ENCODE peak calls at places on chromosomes 6 and 20, in four cellular contexts. I, F, M and O are unnamed samples.

GRCh38 chr6:3744211-3744900 is 7.2 kb downstream of the PXDC1 start:
- DNase-seq in F (no peak), I (no peak), M (no peak), O (no peak)

GRCh38 chr6:89615882-89616281 is 22.7 kb downstream of the LYRM2 start:
- DNase-seq in F (no peak), M (no peak), I (no peak), O (no peak)

GRCh38 chr20:20083796-20084195 is 31.5 kb downstream of the CFAP61 start:
- DNase-seq in I (peak; percentile 19), M (no peak), F (no peak), O (no peak)

GRCh38 chr6:139330841-139331500 is 39.2 kb upstream of the TXLNB start:
- DNase-seq in F (no peak), I (no peak), M (no peak), O (no peak)

GRCh38 chr20:40863337-40863919 is 165.2 kb upstream of the TOP1 start:
- DNase-seq in M (no peak), F (no peak), I (no peak), O (no peak)

GRCh38 chr6:47407295-47408281 is 70.0 kb upstream of the CD2AP start:
- DNase-seq in I (no peak), F (no peak), M (no peak), O (no peak)

GRCh38 chr6:52231411-52232127 is 12.7 kb downstream of the IL17F start:
- DNase-seq in F (no peak), I (no peak), M (no peak), O (no peak)

GRCh38 chr6:155528982-155529453 is 73.4 kb upstream of the NOX3 start:
- DNase-seq in M (no peak), I (no peak), F (no peak), O (no peak)

GRCh38 chr20:36862857-36863668 is 12.9 kb upstream of the TLDC2 start:
- DNase-seq in F (no peak), M (peak; percentile 72), I (no peak), O (no peak)

GRCh38 chr6:53299331-53299835 is 49.4 kb downstream of the ELOVL5 start:
- DNase-seq in I (no peak), F (no peak), M (no peak), O (no peak)

GRCh38 chr20:61263084-61263695 is 11.1 kb downstream of the CDH4 start:
- DNase-seq in M (peak; percentile 66), I (no peak), F (peak; percentile 47), O (no peak)

GRCh38 chr6:12844284-12845223 is 128.0 kb downstream of the PHACTR1 start:
- DNase-seq in I (peak; percentile 10), M (no peak), F (no peak), O (no peak)

GRCh38 chr6:38587766-38588362 is 51.9 kb downstream of the BTBD9 start:
- DNase-seq in I (no peak), M (no peak), F (no peak), O (no peak)

GRCh38 chr6:142009647-142010046 is 123.1 kb upstream of the GJE1 start:
- DNase-seq in F (no peak), M (no peak), I (peak; percentile 98), O (no peak)

GRCh38 chr6:129055796-129056195 is 172.9 kb downstream of the LAMA2 start:
- DNase-seq in F (no peak), I (no peak), M (no peak), O (no peak)

GRCh38 chr20:58228484-58229197 is at the start of gene ANKRD60:
- DNase-seq in M (peak; percentile 61), I (no peak), F (peak; percentile 23), O (no peak)

GRCh38 chr6:16721977-16722376 is 39.3 kb downstream of the ATXN1 start:
- DNase-seq in I (no peak), M (no peak), F (no peak), O (no peak)

GRCh38 chr20:3461911-3462677 is 8.7 kb upstream of the ATRN start:
- DNase-seq in F (no peak), M (no peak), I (no peak), O (no peak)

GRCh38 chr6:95866732-95867131 is 149.0 kb upstream of the FUT9 start:
- DNase-seq in M (no peak), I (peak; percentile 18), F (peak; percentile 64), O (no peak)

GRCh38 chr20:18679020-18679419 is 91.2 kb downstream of the DTD1 start:
- DNase-seq in F (no peak), I (no peak), M (no peak), O (no peak)

GRCh38 chr6:161095916-161096315 is 104.3 kb downstream of the MAP3K4 start:
- DNase-seq in I (no peak), M (no peak), F (no peak), O (no peak)

GRCh38 chr6:13452346-13453171 is 34.8 kb downstream of the GFOD1 start:
- DNase-seq in M (no peak), I (no peak), F (no peak), O (no peak)

GRCh38 chr20:19784511-19785172 is 26.6 kb downstream of the RIN2 start:
- DNase-seq in I (peak; percentile 77), F (peak; percentile 72), M (no peak), O (peak; percentile 53)

GRCh38 chr6:159460476-159460875 is 232.6 kb downstream of the SOD2 start:
- DNase-seq in I (no peak), M (no peak), F (no peak), O (no peak)

GRCh38 chr6:25640871-25641270 is 11.1 kb upstream of the SCGN start:
- DNase-seq in M (no peak), I (no peak), F (no peak), O (no peak)

GRCh38 chr20:10754809-10755208 is 81.0 kb upstream of the JAG1 start:
- DNase-seq in M (no peak), I (no peak), F (no peak), O (no peak)

GRCh38 chr20:61885759-61886715 is 179.6 kb downstream of the TAF4 start:
- DNase-seq in I (no peak), M (no peak), F (no peak), O (no peak)

GRCh38 chr6:147534116-147534865 is 25.8 kb downstream of the SAMD5 start:
- DNase-seq in F (no peak), I (no peak), M (no peak), O (no peak)

GRCh38 chr6:44788387-44788981 is 401.0 kb downstream of the CDC5L start:
- DNase-seq in I (no peak), F (no peak), M (no peak), O (no peak)

GRCh38 chr6:46366190-46366900 is 124.9 kb downstream of the RCAN2 start:
- DNase-seq in F (no peak), M (no peak), I (no peak), O (no peak)

GRCh38 chr6:56864171-56864616 is 90.7 kb upstream of the BEND6 start:
- DNase-seq in F (no peak), M (no peak), I (no peak), O (no peak)

GRCh38 chr6:56868687-56869086 is 86.2 kb upstream of the BEND6 start:
- DNase-seq in F (no peak), M (no peak), I (no peak), O (no peak)

GRCh38 chr6:56869346-56869745 is 85.6 kb upstream of the BEND6 start:
- DNase-seq in M (no peak), F (no peak), I (no peak), O (no peak)

GRCh38 chr6:56865081-56865875 is 89.6 kb upstream of the BEND6 start:
- DNase-seq in F (no peak), I (no peak), M (no peak), O (no peak)

GRCh38 chr6:56866917-56867522 is 87.9 kb upstream of the BEND6 start:
- DNase-seq in I (no peak), F (no peak), M (no peak), O (no peak)
- H3K4me1 ChIP-seq in I (peaks cover 78% of the 10 kb centered on the region), F (no peaks in the 10 kb centered on the region), M (peaks cover 17% of the 10 kb centered on the region), O (peaks cover 17% of the 10 kb centered on the region)

DNA sequence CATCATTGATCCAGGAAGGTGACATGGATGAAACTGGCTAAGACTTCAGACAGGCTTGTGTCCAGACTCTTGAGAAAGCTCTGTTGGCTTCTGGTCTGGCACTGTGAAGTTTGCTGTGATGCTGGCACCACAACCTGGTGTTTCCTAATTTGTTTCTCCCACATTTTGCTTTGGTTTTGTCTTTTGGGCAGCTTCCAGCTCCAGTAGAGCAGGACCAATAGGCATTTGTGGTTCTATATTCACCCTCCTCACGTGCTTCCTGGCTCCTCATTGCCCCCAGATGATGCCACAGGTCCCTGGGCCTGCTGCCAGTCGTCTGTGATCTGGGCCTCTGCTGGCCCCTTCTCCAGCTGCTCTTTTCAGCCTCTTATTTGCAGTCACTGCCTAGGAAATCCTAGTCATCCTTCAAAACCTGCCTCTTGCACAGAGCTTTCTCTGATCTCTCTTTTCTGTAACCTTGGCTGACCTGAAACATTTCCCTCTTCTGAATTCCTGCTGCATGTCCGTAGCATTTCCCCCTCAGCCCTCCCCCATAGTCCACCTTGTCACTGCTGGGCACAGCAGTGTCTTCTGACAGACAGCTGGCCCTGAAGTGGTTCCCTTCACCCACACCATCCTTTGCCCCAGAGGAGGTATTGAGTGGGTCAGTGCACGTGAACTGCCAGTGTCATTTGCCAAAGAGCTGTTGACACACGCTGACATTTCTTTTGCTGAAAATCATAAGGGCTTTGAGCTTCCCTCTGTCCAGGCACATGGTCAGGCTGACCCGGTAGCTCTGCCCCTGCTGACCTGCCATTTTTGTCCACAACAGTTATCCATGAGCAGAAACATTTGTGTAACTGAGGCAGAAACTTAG is 63.0 kb downstream of the PTPN1 start:
- DNase-seq in M (no peak), F (no peak), I (no peak), O (peak; percentile 60)
- H3K4me3 ChIP-seq in M (no peak overlapping the region), F (no peak overlapping the region), I (no peak overlapping the region), O (no peak overlapping the region)

DNA sequence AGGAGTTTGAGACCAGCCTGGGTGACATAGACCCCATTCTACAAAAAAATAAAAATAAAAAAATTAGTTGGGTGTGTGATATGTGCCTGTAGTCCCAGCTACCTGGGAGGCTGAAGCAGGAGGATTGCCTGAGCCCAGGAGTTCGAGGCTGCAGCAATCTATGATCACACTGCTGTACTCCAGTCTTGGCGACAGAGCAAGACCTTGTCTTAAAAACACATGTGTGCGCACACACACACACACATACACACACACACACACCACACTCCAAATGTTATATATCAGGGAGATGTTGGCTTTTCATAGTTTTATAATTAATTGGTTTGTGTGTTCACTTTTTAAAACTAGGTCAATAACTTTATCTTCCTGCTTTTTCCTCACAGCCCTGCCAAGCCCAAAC is 110.5 kb downstream of the RTN4IP1 start:
- DNase-seq in F (no peak), I (no peak), M (no peak), O (no peak)
- H3K4me1 ChIP-seq in F (no peaks in the 10 kb centered on the region), I (peaks cover 12% of the 10 kb centered on the region), M (peaks cover 8% of the 10 kb centered on the region), O (peaks cover 7% of the 10 kb centered on the region)

GRCh38 chr6:85453490-85453889 is 3.6 kb downstream of the NT5E start:
- DNase-seq in I (no peak), M (no peak), F (no peak), O (no peak)

GRCh38 chr6:85450578-85450884 is 648 bp downstream of the NT5E start:
- DNase-seq in F (no peak), I (no peak), M (no peak), O (no peak)

GRCh38 chr6:85452441-85452881 is 2.6 kb downstream of the NT5E start:
- DNase-seq in M (no peak), I (no peak), F (no peak), O (no peak)

GRCh38 chr6:85453052-85453451 is 3.2 kb downstream of the NT5E start:
- DNase-seq in M (no peak), F (no peak), I (no peak), O (no peak)

GRCh38 chr6:85451586-85452306 is 1.9 kb downstream of the NT5E start:
- DNase-seq in M (no peak), F (no peak), I (no peak), O (no peak)
- H3K4me3 ChIP-seq in M (no peak overlapping the region), F (no peak overlapping the region), I (peak overlapping the region; percentile 86), O (peak overlapping the region; percentile 75)

GRCh38 chr6:148556415-148556814 is 190.4 kb upstream of the UST start:
- DNase-seq in M (no peak), F (no peak), I (no peak), O (no peak)
- H3K4me1 ChIP-seq in M (peaks cover 5% of the 10 kb centered on the region), F (peaks cover 4% of the 10 kb centered on the region), I (no peaks in the 10 kb centered on the region), O (peaks cover 12% of the 10 kb centered on the region)

GRCh38 chr20:44204156-44204831 is 6.3 kb downstream of the OSER1 start:
- DNase-seq in F (no peak), M (no peak), I (peak; percentile 92), O (no peak)
- H3K4me3 ChIP-seq in F (no peak overlapping the region), M (no peak overlapping the region), I (peak overlapping the region; percentile 4), O (no peak overlapping the region)